ENCODE peak calls at places on chromosomes 2 and 18, in ten cellular contexts. N, V, Q, Y, H, L, Z, P, G and R are unnamed samples.

GRCh38 chr2:10576456-10576855 is 113.3 kb downstream of the NOL10 start:
- DNase-seq in Y (no peak), P (no peak), L (no peak), G (no peak), V (no peak), Q (no peak), N (no peak), H (no peak), Z (no peak), R (no peak)

GRCh38 chr2:237715459-237715947 is 83.1 kb upstream of the RBM44 start:
- DNase-seq in H (no peak), L (peak; percentile 54), Z (no peak), Y (no peak), G (no peak), V (peak; percentile 81), Q (peak; percentile 67), N (peak; percentile 63), P (no peak), R (no peak)

GRCh38 chr2:230674930-230675672 is 37.5 kb upstream of the CAB39 start:
- DNase-seq in Q (no peak), Y (no peak), Z (no peak), P (no peak), V (no peak), G (no peak), N (no peak), L (no peak), H (no peak), R (no peak)

GRCh38 chr2:234804704-234805103 is 147.1 kb upstream of the SH3BP4 start:
- DNase-seq in Y (no peak), Z (no peak), V (no peak), N (no peak), L (no peak), G (no peak), H (no peak), Q (no peak), P (no peak), R (no peak)

GRCh38 chr2:191247381-191248057 is 2.3 kb downstream of the MYO1B start:
- DNase-seq in Y (peak; percentile 66), Z (no peak), G (no peak), H (no peak), N (no peak), L (no peak), V (peak; percentile 76), Q (no peak), P (peak; percentile 64), R (peak; percentile 91)

GRCh38 chr2:105313877-105314276 is 15.7 kb downstream of the TGFBRAP1 start:
- DNase-seq in Q (no peak), L (no peak), G (no peak), Z (no peak), N (no peak), V (no peak), P (no peak), H (no peak), Y (no peak), R (no peak)

GRCh38 chr18:38010971-38011370 is 445.4 kb upstream of the CELF4 start:
- DNase-seq in Y (no peak), H (no peak), Q (no peak), L (no peak), G (no peak), Z (no peak), V (no peak), N (no peak), P (no peak), R (no peak)

GRCh38 chr18:60975419-60975818 is 357.8 kb upstream of the CDH20 start:
- DNase-seq in N (no peak), Y (no peak), Q (no peak), V (no peak), L (no peak), H (no peak), G (no peak), Z (peak; percentile 6), P (no peak), R (no peak)

GRCh38 chr2:174753038-174753633 is 11.1 kb downstream of the CHRNA1 start:
- DNase-seq in G (no peak), Y (no peak), H (no peak), Z (no peak), N (no peak), P (no peak), V (no peak), L (no peak), Q (no peak), R (no peak)

GRCh38 chr2:112140899-112141622 is 2.9 kb downstream of the FBLN7 start:
- DNase-seq in L (no peak), Q (no peak), G (no peak), V (no peak), H (no peak), P (no peak), Y (no peak), Z (no peak), N (no peak), R (no peak)

GRCh38 chr18:24992491-24992890 is 359.5 kb downstream of the ZNF521 start:
- DNase-seq in P (no peak), L (no peak), Y (no peak), Z (no peak), V (no peak), G (no peak), N (no peak), H (no peak), Q (no peak), R (no peak)

GRCh38 chr2:71510196-71510807 is 56.9 kb downstream of the DYSF start:
- DNase-seq in L (peak; percentile 71), V (peak; percentile 61), P (peak; percentile 63), Y (peak; percentile 73), H (peak; percentile 92), N (peak; percentile 78), Z (peak; percentile 83), G (peak; percentile 49), Q (peak; percentile 81), R (peak; percentile 75)

GRCh38 chr2:195408196-195408595 is 248.8 kb upstream of the SLC39A10 start:
- DNase-seq in Z (no peak), G (no peak), P (no peak), N (no peak), L (no peak), Q (no peak), V (no peak), H (no peak), Y (no peak), R (no peak)

GRCh38 chr2:127150996-127151395 is 44.0 kb upstream of the BIN1 start:
- DNase-seq in H (no peak), Q (no peak), Z (no peak), L (no peak), G (no peak), P (no peak), Y (no peak), V (no peak), N (no peak), R (no peak)

GRCh38 chr2:178523596-178524134 is 43.4 kb downstream of the PLEKHA3 start:
- DNase-seq in Y (no peak), Q (no peak), V (no peak), H (peak; percentile 46), N (no peak), Z (peak; percentile 58), G (no peak), L (no peak), P (no peak), R (no peak)

GRCh38 chr2:172048996-172049503 is 36.3 kb upstream of the DLX1 start:
- DNase-seq in Q (no peak), G (no peak), L (no peak), P (no peak), Z (no peak), Y (no peak), H (no peak), V (no peak), N (no peak), R (no peak)

GRCh38 chr18:5986257-5986909 is 91.1 kb upstream of the TMEM200C start:
- DNase-seq in Z (no peak), G (no peak), L (no peak), H (no peak), Q (no peak), V (no peak), Y (no peak), P (no peak), N (no peak), R (no peak)
- H3K4me3 ChIP-seq in Z (no peak overlapping the region), G (no peak overlapping the region), L (no peak overlapping the region), H (no peak overlapping the region), Q (no peak overlapping the region), V (no peak overlapping the region), Y (no peak overlapping the region), P (no peak overlapping the region), N (no peak overlapping the region), R (no peak overlapping the region)

DNA sequence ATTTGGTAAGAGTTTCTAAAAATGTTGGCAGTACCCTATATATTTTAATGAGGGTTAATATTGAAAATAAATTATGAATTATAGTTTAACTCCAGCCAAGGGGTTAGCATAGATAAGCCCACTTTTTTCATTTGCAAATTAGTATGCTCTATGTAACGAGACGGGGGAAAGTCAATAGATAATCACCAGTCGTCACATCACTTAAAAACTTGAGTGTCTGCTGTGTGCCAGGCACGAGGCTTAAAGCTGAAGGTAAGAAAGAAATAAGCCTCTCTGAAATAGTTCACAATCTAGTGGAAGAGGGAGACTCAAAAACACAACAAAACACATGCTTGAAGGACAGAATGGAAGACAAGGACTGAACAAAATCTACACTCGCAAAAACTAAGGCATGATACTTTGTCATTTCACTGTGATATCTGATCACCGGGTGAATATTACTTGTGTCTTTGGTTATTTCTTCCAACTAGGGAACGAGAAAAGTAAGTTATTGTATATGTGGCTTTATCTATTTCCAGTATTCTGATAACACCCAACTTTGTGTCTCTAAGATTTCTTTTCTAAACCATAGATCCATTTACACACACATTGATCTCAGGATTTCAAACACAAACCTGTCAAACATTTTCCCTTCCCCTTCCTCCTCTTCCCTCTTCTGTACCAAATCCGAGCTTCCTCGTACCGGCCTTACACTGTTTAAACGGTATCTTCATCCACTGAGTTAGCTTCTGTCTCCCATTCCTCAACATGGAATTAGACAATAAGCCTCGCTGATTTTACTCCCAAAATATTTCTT is 199.1 kb downstream of the PIEZO2 start:
- DNase-seq in P (no peak), N (no peak), Q (no peak), L (no peak), G (no peak), Y (no peak), Z (no peak), V (no peak), H (no peak), R (no peak)
- H3K4me1 ChIP-seq in P (no peaks in the 10 kb centered on the region), N (no peaks in the 10 kb centered on the region), Q (no peaks in the 10 kb centered on the region), L (no peaks in the 10 kb centered on the region), G (no peaks in the 10 kb centered on the region), Y (no peaks in the 10 kb centered on the region), Z (no peaks in the 10 kb centered on the region), V (no peaks in the 10 kb centered on the region), H (no peaks in the 10 kb centered on the region), R (no peaks in the 10 kb centered on the region)

GRCh38 chr2:28620371-28620793 is 124.5 kb downstream of the PLB1 start:
- DNase-seq in Y (no peak), G (no peak), N (no peak), V (no peak), Z (no peak), P (no peak), H (no peak), Q (no peak), L (no peak), R (no peak)
- H3K27ac ChIP-seq in Y (peak overlapping the region; percentile 70), G (peak overlapping the region; percentile 64), N (peak overlapping the region; percentile 94), V (no peak overlapping the region), Z (no peak overlapping the region), P (no peak overlapping the region), H (no peak overlapping the region), Q (peak overlapping the region; percentile 98), L (peak overlapping the region; percentile 55), R (no peak overlapping the region)

DNA sequence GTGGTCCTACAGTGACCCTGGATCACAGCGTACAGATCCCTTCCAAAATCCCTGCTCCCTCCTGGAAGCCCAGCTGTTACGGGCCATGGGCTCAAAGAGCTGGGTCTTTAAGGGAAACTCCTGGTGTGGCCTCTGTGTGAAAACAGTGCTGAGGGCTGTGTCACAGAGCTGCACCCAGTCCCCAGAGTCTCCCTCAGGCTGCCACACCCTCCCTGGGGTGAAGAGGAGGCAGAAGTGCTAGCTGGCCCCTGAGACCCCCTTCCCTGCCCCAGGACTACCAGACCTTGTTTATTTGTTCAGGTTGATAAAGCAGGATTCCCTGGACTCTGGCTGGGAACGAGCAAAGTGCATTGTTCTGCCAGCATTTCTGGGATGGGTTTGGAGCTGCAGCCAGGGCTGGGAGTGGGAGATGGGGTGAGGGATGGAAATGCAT is 7.7 kb downstream of the ATOH8 start:
- DNase-seq in G (no peak), P (no peak), Q (no peak), V (no peak), L (no peak), Z (no peak), H (no peak), N (no peak), Y (no peak), R (peak; percentile 69)
- H3K4me3 ChIP-seq in G (no peak overlapping the region), P (no peak overlapping the region), Q (peak overlapping the region; percentile 19), V (no peak overlapping the region), L (no peak overlapping the region), Z (no peak overlapping the region), H (no peak overlapping the region), N (no peak overlapping the region), Y (no peak overlapping the region), R (no peak overlapping the region)